ENCODE peak calls at places on chromosomes 5 and 9, in seven cellular contexts. A is stimulated activated CD4-positive, alpha-beta T cell treated with anti-CD3 and anti-CD28 coated beads, Interleukin-2, amount 100 ng/mL, for 48 hours; J is CD8-positive, alpha-beta memory T cell; Q is NCI-H524 treated with DMSO at 0.1 percent for 48 hours; P is GM12891; R is H4; V is stimulated activated CD8-positive, alpha-beta memory T cell treated with anti-CD3 and anti-CD28 coated beads, Interleukin-2, amount 100 ng/mL, for 1 hour. E is an unnamed sample.

GRCh38 chr9:111798786-111799185 is 4.0 kb upstream of the SHOC1 start:
- DNase-seq in P (no peak), J (no peak), Q (no peak), A (no peak), V (no peak), R (peak), E (no peak)

GRCh38 chr5:56824019-56824418 is 8.7 kb downstream of the MAP3K1 start:
- DNase-seq in A (no peak), P (no peak), V (no peak), J (no peak), Q (no peak), R (no peak), E (no peak)

GRCh38 chr5:40437452-40437861 is 242.3 kb upstream of the PTGER4 start:
- DNase-seq in A (no peak), J (peak), R (peak), P (no peak), Q (no peak), V (no peak), E (peak)

GRCh38 chr5:88502179-88503064 is 233.8 kb upstream of the TMEM161B start:
- DNase-seq in A (no peak), V (no peak), P (no peak), Q (no peak), J (peak), R (peak), E (peak)

GRCh38 chr5:137739737-137740136 is 3.8 kb upstream of the KLHL3 start:
- DNase-seq in A (no peak), V (no peak), R (no peak), P (no peak), J (no peak), Q (no peak), E (no peak)

GRCh38 chr9:126507318-126508109 is 106.2 kb upstream of the LMX1B start:
- DNase-seq in V (no peak), Q (no peak), J (no peak), R (no peak), P (no peak), A (no peak), E (no peak)

GRCh38 chr5:109575506-109575905 is 114.2 kb upstream of the MAN2A1 start:
- DNase-seq in V (no peak), A (no peak), R (no peak), Q (no peak), J (no peak), P (no peak), E (no peak)

GRCh38 chr9:131480258-131480657 is 22.5 kb upstream of the POMT1 start:
- DNase-seq in V (no peak), A (no peak), R (no peak), J (no peak), Q (no peak), P (no peak), E (no peak)

GRCh38 chr9:33799928-33800689 is 4.7 kb downstream of the PRSS3 start:
- DNase-seq in J (no peak), V (no peak), P (no peak), R (no peak), Q (peak), A (no peak), E (no peak)

GRCh38 chr9:13274901-13275641 is 4.4 kb downstream of the MPDZ start:
- DNase-seq in V (no peak), J (no peak), A (no peak), Q (no peak), P (no peak), R (peak), E (no peak)

GRCh38 chr5:95595289-95595931 is 24.5 kb upstream of the GPR150 start:
- DNase-seq in V (no peak), Q (no peak), J (no peak), P (no peak), A (no peak), R (peak), E (no peak)

GRCh38 chr5:111699976-111700375 is 57.0 kb downstream of the NREP start:
- DNase-seq in R (no peak), A (no peak), P (no peak), J (no peak), Q (peak), V (no peak), E (no peak)

GRCh38 chr9:122201641-122202040 is 27.1 kb downstream of the LHX6 start:
- DNase-seq in R (no peak), A (no peak), P (no peak), J (no peak), V (no peak), Q (no peak), E (no peak)

GRCh38 chr5:65730910-65731309 is 8.9 kb downstream of the NLN start:
- DNase-seq in R (no peak), A (no peak), V (no peak), P (no peak), J (no peak), Q (no peak), E (no peak)

GRCh38 chr5:83473344-83474169 is 2.0 kb downstream of the VCAN start:
- DNase-seq in V (no peak), J (peak), P (peak), A (peak), R (peak), Q (peak), E (peak)

GRCh38 chr9:80030801-80031200 is 459.0 kb downstream of the TLE4 start:
- DNase-seq in Q (no peak), A (no peak), R (peak), V (no peak), P (no peak), J (no peak), E (peak)

GRCh38 chr9:105205787-105206511 is 38.5 kb upstream of the SLC44A1 start:
- DNase-seq in V (no peak), J (no peak), Q (no peak), P (no peak), R (no peak), A (no peak), E (no peak)

GRCh38 chr5:35470866-35471265 is 146.8 kb upstream of the SPEF2 start:
- DNase-seq in V (no peak), P (no peak), A (no peak), R (no peak), Q (no peak), J (no peak), E (no peak)

GRCh38 chr9:120439147-120439546 is 140.8 kb downstream of the CDK5RAP2 start:
- DNase-seq in V (no peak), A (no peak), Q (no peak), R (peak), J (no peak), P (no peak), E (no peak)

GRCh38 chr9:96020822-96021615 is 145.5 kb downstream of the ERCC6L2 start:
- DNase-seq in R (no peak), A (peak), Q (no peak), J (peak), V (peak), P (no peak), E (no peak)

GRCh38 chr5:172758077-172758835 is 12.7 kb downstream of the DUSP1 start:
- DNase-seq in J (no peak), R (peak), P (no peak), V (no peak), Q (no peak), A (no peak), E (peak)

GRCh38 chr5:35671516-35671915 is 53.9 kb downstream of the SPEF2 start:
- DNase-seq in Q (no peak), V (no peak), R (no peak), P (no peak), J (peak), A (no peak), E (no peak)

GRCh38 chr9:81103597-81104471 is 585.5 kb downstream of the TLE1 start:
- DNase-seq in Q (no peak), P (no peak), J (no peak), V (no peak), A (no peak), R (no peak), E (no peak)

GRCh38 chr5:158514353-158514960 is 585.3 kb downstream of the EBF1 start:
- DNase-seq in A (no peak), Q (no peak), R (no peak), V (no peak), P (no peak), J (no peak), E (peak)

GRCh38 chr9:125407974-125408900 is 146.6 kb downstream of the GAPVD1 start:
- DNase-seq in R (peak), J (peak), P (peak), Q (peak), V (peak), A (peak), E (peak)

GRCh38 chr9:134606951-134607733 is 34.5 kb upstream of the COL5A1 start:
- DNase-seq in R (peak), P (no peak), J (no peak), A (no peak), V (no peak), Q (no peak), E (peak)

GRCh38 chr9:89469003-89469402 is 28.9 kb downstream of the SEMA4D start:
- DNase-seq in R (no peak), A (no peak), P (no peak), V (no peak), J (peak), Q (no peak), E (no peak)

GRCh38 chr5:172274951-172275753 is 8.4 kb downstream of the UBTD2 start:
- DNase-seq in A (peak), V (no peak), Q (no peak), R (no peak), J (peak), P (no peak), E (peak)

GRCh38 chr5:135236951-135237791 is 161.9 kb downstream of the MACROH2A1 start:
- DNase-seq in V (no peak), A (no peak), Q (no peak), J (no peak), P (no peak), R (no peak), E (no peak)

GRCh38 chr5:116865651-116866050 is 291.0 kb upstream of the SEMA6A start:
- DNase-seq in P (no peak), A (no peak), V (no peak), J (no peak), Q (no peak), R (no peak), E (no peak)

GRCh38 chr5:157546456-157547100 is 29.0 kb downstream of the ADAM19 start:
- DNase-seq in R (no peak), A (no peak), Q (no peak), P (no peak), V (no peak), J (no peak), E (no peak)

GRCh38 chr9:70954126-70954525 is 167.3 kb downstream of the TRPM3 start:
- DNase-seq in V (no peak), R (peak), P (no peak), J (no peak), A (no peak), Q (no peak), E (peak)

GRCh38 chr9:137989999-137990715 is 112.6 kb downstream of the CACNA1B start:
- DNase-seq in A (no peak), Q (no peak), P (no peak), J (no peak), R (no peak), V (no peak), E (no peak)

GRCh38 chr5:95178046-95178651 is 106.7 kb downstream of the MCTP1 start:
- DNase-seq in J (no peak), R (peak), V (no peak), A (no peak), Q (peak), P (no peak), E (peak)